ENCODE peak calls at places on chromosomes 16 and 17, in five cellular contexts. Y is neural progenitor cell, F is lung, N is ascending aorta, L is IMR-90. H is an unnamed sample.

GRCh38 chr17:16428098-16428882 is 12.9 kb downstream of the TRPV2 start:
- DNase-seq in F (peak), L (peak), N (no peak), Y (peak), H (peak)

GRCh38 chr17:35313875-35314409 is 59.5 kb downstream of the SLFN11 start:
- DNase-seq in N (no peak), Y (no peak), L (no peak), F (no peak), H (no peak)

GRCh38 chr17:69874220-69874670 is 200.8 kb upstream of the KCNJ16 start:
- DNase-seq in N (no peak), L (peak), Y (peak), F (no peak), H (peak)

GRCh38 chr16:15490123-15490711 is 55.8 kb downstream of the BMERB1 start:
- DNase-seq in Y (no peak), N (no peak), L (no peak), F (no peak), H (no peak)

GRCh38 chr17:76296186-76296585 is 11.9 kb downstream of the QRICH2 start:
- DNase-seq in N (no peak), F (no peak), L (no peak), Y (no peak), H (no peak)

GRCh38 chr16:48444574-48444973 is 59.4 kb upstream of the SIAH1 start:
- DNase-seq in N (no peak), L (peak), F (no peak), Y (no peak), H (peak)

GRCh38 chr17:20300399-20301037 is 166.8 kb downstream of the LGALS9B start:
- DNase-seq in F (no peak), L (peak), Y (no peak), N (no peak), H (peak)

GRCh38 chr16:87178977-87179376 is 138.2 kb downstream of the C16orf95 start:
- DNase-seq in N (no peak), Y (no peak), L (peak), F (peak), H (peak)

GRCh38 chr17:71180801-71181385 is 939.9 kb upstream of the SOX9 start:
- DNase-seq in Y (no peak), N (no peak), F (no peak), L (peak), H (peak)

GRCh38 chr16:65756163-65756562 is 610.3 kb upstream of the CDH5 start:
- DNase-seq in Y (no peak), F (no peak), L (no peak), N (no peak), H (no peak)

GRCh38 chr16:69187891-69188451 is 1.0 kb downstream of the SNTB2 start:
- DNase-seq in F (peak), N (no peak), Y (no peak), L (no peak), H (peak)

GRCh38 chr17:73155410-73156165 is 9.2 kb upstream of the SSTR2 start:
- DNase-seq in N (no peak), F (no peak), Y (peak), L (no peak), H (no peak)

GRCh38 chr16:79653337-79654000 is 52.9 kb upstream of the MAF start:
- DNase-seq in L (no peak), F (peak), N (no peak), Y (no peak), H (no peak)

GRCh38 chr16:65123846-65124513 is 2.1 kb upstream of the CDH11 start:
- DNase-seq in F (no peak), Y (peak), N (no peak), L (peak), H (no peak)

GRCh38 chr16:88702364-88703210 is 3.6 kb downstream of the RNF166 start:
- DNase-seq in Y (no peak), L (no peak), N (no peak), F (no peak), H (no peak)

GRCh38 chr17:32755045-32755805 is 121.7 kb downstream of the MYO1D start:
- DNase-seq in N (no peak), Y (peak), F (no peak), L (peak), H (peak)

GRCh38 chr17:65942592-65942991 is 249.3 kb downstream of the CEP112 start:
- DNase-seq in L (no peak), Y (no peak), N (no peak), F (no peak), H (no peak)

GRCh38 chr17:61247438-61247837 is 152.2 kb upstream of the TBX2 start:
- DNase-seq in L (peak), F (no peak), N (no peak), Y (no peak), H (peak)

GRCh38 chr17:45980855-45981254 is 18.2 kb upstream of the STH start:
- DNase-seq in N (no peak), Y (no peak), L (no peak), F (no peak), H (no peak)

GRCh38 chr17:80252871-80253270 is 7.8 kb upstream of the RNF213 start:
- DNase-seq in L (no peak), N (no peak), Y (peak), F (peak), H (no peak)

GRCh38 chr16:12057276-12057675 is 80.7 kb downstream of the SNX29 start:
- DNase-seq in N (no peak), Y (no peak), L (peak), F (no peak), H (peak)

GRCh38 chr17:71189493-71189831 is 931.4 kb upstream of the SOX9 start:
- DNase-seq in Y (no peak), N (no peak), F (no peak), L (no peak), H (no peak)

DNA sequence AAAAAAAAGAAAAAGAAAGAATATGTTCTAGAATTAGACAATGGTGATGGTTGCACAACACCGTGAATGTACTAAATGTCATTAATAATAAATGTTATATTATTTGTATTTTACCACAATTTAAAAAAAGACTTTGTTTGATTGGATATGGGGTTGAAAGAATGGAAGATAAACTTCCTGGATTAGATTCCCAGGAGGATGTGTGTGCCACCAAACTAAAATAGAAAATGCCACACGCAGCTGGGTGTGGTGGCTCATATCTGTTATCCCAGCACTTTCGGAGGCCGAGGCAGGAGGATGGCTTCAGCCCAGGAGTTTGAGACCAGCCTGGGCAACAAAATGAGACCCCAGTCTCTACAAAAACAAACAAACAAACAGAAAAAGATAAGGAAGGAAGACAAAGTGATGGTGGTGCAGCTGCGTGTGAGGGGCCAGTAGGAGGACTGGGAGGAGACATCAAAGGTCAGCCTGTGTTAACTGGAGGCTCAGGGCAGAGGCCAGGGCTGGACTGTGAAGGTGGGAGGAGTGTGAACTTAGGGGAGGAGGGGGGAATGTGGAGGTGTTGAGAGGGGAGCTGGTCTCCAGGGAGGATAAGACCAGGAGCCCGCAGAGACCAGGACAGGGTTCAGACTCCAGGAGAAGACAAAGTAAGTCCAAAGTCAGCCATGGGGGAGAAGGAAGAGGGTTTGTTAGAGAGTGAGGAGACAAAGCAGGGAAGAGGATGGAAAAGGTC is 4.1 kb downstream of the PECAM1 start:
- DNase-seq in Y (no peak), N (no peak), F (no peak), L (no peak), H (no peak)
- H3K4me3 ChIP-seq in Y (no peak), N (peak), F (peak), L (no peak), H (no peak)

GRCh38 chr17:1532836-1533602 is 16.6 kb upstream of the INPP5K start:
- DNase-seq in L (no peak), N (no peak), F (no peak), Y (peak), H (no peak)
- TF ChIP-seq CTCF in L (peak), N (no peak), F (peak), Y (peak), H (peak)

GRCh38 chr17:58527949-58528348 is 13.5 kb upstream of the MTMR4 start:
- DNase-seq in Y (no peak), L (peak), F (no peak), N (no peak), H (no peak)

GRCh38 chr17:58528443-58528842 is 14.0 kb upstream of the MTMR4 start:
- DNase-seq in L (no peak), F (no peak), N (no peak), Y (no peak), H (no peak)

GRCh38 chr17:58521680-58522079 is 7.2 kb upstream of the MTMR4 start:
- DNase-seq in N (no peak), F (no peak), Y (no peak), L (no peak), H (no peak)

GRCh38 chr17:58527306-58527705 is 12.9 kb upstream of the MTMR4 start:
- DNase-seq in N (no peak), F (no peak), L (no peak), Y (no peak), H (no peak)

GRCh38 chr17:58525239-58525638 is 10.8 kb upstream of the MTMR4 start:
- DNase-seq in N (no peak), L (peak), Y (no peak), F (no peak), H (peak)
- H3K4me3 ChIP-seq in N (no peak), L (no peak), Y (no peak), F (no peak), H (peak)

GRCh38 chr17:44345497-44346026 is 460 bp downstream of the GRN start:
- DNase-seq in L (peak), Y (peak), N (no peak), F (peak), H (peak)
- TF ChIP-seq CTCF in L (peak), Y (peak), N (no peak), F (peak), H (peak)

H was measured in AG10803.